ENCODE peak calls at places on chromosomes 3 and 15, in eight cellular contexts. One of them, this sample, is unnamed.

GRCh38 chr15:43912991-43913927 is 86.5 kb downstream of the WDR76 start:
- DNase-seq in uterus: peak; percentile 47
- DNase-seq in sigmoid colon: no peak
- DNase-seq in body of pancreas: no peak
- DNase-seq in tibial nerve: no peak
- DNase-seq in HCT116: peak; percentile 92
- DNase-seq in erythroblast: no peak
- DNase-seq in A549: peak; percentile 43
- DNase-seq in this sample: no peak

GRCh38 chr15:67089218-67090193 is 24.1 kb downstream of the SMAD3 start:
- DNase-seq in uterus: no peak
- DNase-seq in sigmoid colon: no peak
- DNase-seq in body of pancreas: no peak
- DNase-seq in tibial nerve: no peak
- DNase-seq in HCT116: no peak
- DNase-seq in erythroblast: peak; percentile 48
- DNase-seq in A549: peak; percentile 76
- DNase-seq in this sample: peak; percentile 56

GRCh38 chr3:121956363-121956762 is 62.2 kb downstream of the SLC15A2 start:
- DNase-seq in uterus: no peak
- DNase-seq in sigmoid colon: no peak
- DNase-seq in body of pancreas: no peak
- DNase-seq in tibial nerve: no peak
- DNase-seq in HCT116: no peak
- DNase-seq in erythroblast: no peak
- DNase-seq in A549: no peak
- DNase-seq in this sample: no peak

GRCh38 chr15:83871808-83872559 is 218.1 kb downstream of the ADAMTSL3 start:
- DNase-seq in uterus: no peak
- DNase-seq in sigmoid colon: no peak
- DNase-seq in body of pancreas: peak; percentile 22
- DNase-seq in tibial nerve: no peak
- DNase-seq in HCT116: no peak
- DNase-seq in erythroblast: peak; percentile 2
- DNase-seq in A549: no peak
- DNase-seq in this sample: peak; percentile 9

GRCh38 chr15:90159213-90159612 is 41.9 kb upstream of the SEMA4B start:
- DNase-seq in uterus: no peak
- DNase-seq in sigmoid colon: no peak
- DNase-seq in body of pancreas: no peak
- DNase-seq in tibial nerve: no peak
- DNase-seq in HCT116: no peak
- DNase-seq in erythroblast: no peak
- DNase-seq in A549: no peak
- DNase-seq in this sample: no peak

GRCh38 chr15:70142322-70143191 is 44.8 kb upstream of the TLE3 start:
- DNase-seq in uterus: peak; percentile 48
- DNase-seq in sigmoid colon: no peak
- DNase-seq in body of pancreas: no peak
- DNase-seq in tibial nerve: no peak
- DNase-seq in HCT116: no peak
- DNase-seq in erythroblast: no peak
- DNase-seq in A549: no peak
- DNase-seq in this sample: peak; percentile 89

GRCh38 chr3:39808467-39809180 is 785 bp upstream of the MYRIP start:
- DNase-seq in uterus: no peak
- DNase-seq in sigmoid colon: no peak
- DNase-seq in body of pancreas: peak; percentile 38
- DNase-seq in tibial nerve: no peak
- DNase-seq in HCT116: no peak
- DNase-seq in erythroblast: peak; percentile 34
- DNase-seq in A549: no peak
- DNase-seq in this sample: no peak

GRCh38 chr3:29718661-29719065 is 437.8 kb downstream of the RBMS3 start:
- DNase-seq in uterus: no peak
- DNase-seq in sigmoid colon: no peak
- DNase-seq in body of pancreas: no peak
- DNase-seq in tibial nerve: no peak
- DNase-seq in HCT116: no peak
- DNase-seq in erythroblast: no peak
- DNase-seq in A549: no peak
- DNase-seq in this sample: no peak

GRCh38 chr3:60086811-60087210 is 1037.0 kb upstream of the CFAP20DC start:
- DNase-seq in uterus: no peak
- DNase-seq in sigmoid colon: no peak
- DNase-seq in body of pancreas: no peak
- DNase-seq in tibial nerve: no peak
- DNase-seq in HCT116: peak; percentile 32
- DNase-seq in erythroblast: peak; percentile 6
- DNase-seq in A549: no peak
- DNase-seq in this sample: peak; percentile 55

GRCh38 chr3:24451461-24452099 is 43.1 kb downstream of the THRB start:
- DNase-seq in uterus: no peak
- DNase-seq in sigmoid colon: no peak
- DNase-seq in body of pancreas: no peak
- DNase-seq in tibial nerve: no peak
- DNase-seq in HCT116: no peak
- DNase-seq in erythroblast: no peak
- DNase-seq in A549: no peak
- DNase-seq in this sample: no peak

GRCh38 chr3:146817705-146818104 is 212.6 kb upstream of the PLSCR5 start:
- DNase-seq in uterus: no peak
- DNase-seq in sigmoid colon: no peak
- DNase-seq in body of pancreas: no peak
- DNase-seq in tibial nerve: no peak
- DNase-seq in HCT116: peak; percentile 26
- DNase-seq in erythroblast: peak; percentile 5
- DNase-seq in A549: no peak
- DNase-seq in this sample: peak; percentile 4

DNA sequence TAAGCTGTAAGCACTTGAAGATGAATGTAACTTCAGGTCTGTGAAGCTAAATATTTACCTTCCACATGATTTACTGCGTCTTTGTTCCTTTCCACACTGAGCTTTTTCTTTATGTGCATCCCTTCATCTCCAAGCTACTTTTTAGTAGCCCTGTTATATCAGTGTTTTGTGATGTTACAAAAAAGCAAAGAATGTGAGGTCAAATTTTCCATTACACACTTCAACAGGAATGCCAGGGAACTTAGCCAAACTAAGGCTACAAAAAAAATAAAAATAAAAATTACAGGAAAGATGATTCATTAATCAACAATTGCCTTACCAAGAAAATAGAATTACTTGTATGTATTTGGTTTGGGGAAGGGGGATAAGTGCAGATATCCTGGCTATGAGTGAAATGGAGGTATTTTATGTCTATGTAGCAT is 73.0 kb downstream of the FILIP1L start:
- DNase-seq in uterus: no peak
- DNase-seq in sigmoid colon: no peak
- DNase-seq in body of pancreas: no peak
- DNase-seq in tibial nerve: no peak
- DNase-seq in HCT116: peak; percentile 8
- DNase-seq in erythroblast: no peak
- DNase-seq in A549: no peak
- DNase-seq in this sample: no peak
- TF ChIP-seq POLR2A in uterus: peak; percentile 5
- TF ChIP-seq POLR2A in sigmoid colon: no peak
- TF ChIP-seq POLR2A in body of pancreas: peak; percentile 34
- TF ChIP-seq POLR2A in tibial nerve: no peak
- TF ChIP-seq POLR2A in HCT116: no peak
- TF ChIP-seq POLR2A in erythroblast: no peak
- TF ChIP-seq POLR2A in A549: no peak
- TF ChIP-seq POLR2A in this sample: no peak

DNA sequence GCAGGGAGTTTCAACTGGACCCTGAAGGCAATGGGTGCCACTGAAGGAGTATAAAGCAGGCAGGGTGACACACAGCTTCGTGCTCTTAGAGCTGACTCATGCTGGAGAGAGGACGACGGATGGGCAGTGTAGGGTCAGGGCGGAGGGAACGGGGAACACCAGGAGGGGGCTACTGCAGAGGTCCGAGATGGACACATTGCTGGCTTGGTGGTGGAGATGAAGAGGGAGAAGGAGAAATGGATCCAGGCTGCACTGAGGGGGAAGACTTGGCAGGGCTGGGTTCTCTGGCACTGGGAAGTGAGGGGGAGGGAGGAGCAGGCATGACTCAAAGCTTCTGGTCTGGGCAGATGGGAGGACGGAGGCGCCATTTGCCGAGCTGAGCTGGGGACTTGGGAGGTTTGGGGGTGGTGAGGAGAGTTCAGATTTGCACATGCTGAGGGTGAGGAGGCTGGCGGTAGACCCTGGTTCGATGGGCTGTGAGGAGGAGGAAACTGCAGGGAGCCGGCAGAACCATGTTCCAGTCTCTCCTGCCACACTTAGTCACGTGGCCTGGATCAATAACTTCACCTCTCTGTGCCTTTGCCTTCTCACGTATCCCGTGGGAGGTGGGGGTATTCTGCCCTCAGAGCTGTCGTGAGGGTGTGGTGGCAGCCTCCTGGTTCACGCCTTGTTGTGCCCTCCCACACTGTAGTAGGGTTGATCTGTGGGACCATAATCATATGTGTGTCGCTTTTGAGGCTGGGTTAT is 4.6 kb upstream of the KCTD6 start:
- DNase-seq in uterus: peak; percentile 31
- DNase-seq in sigmoid colon: no peak
- DNase-seq in body of pancreas: peak; percentile 34
- DNase-seq in tibial nerve: no peak
- DNase-seq in HCT116: peak; percentile 22
- DNase-seq in erythroblast: peak; percentile 46
- DNase-seq in A549: no peak
- DNase-seq in this sample: peak; percentile 51
- TF ChIP-seq POLR2A in uterus: no peak
- TF ChIP-seq POLR2A in sigmoid colon: no peak
- TF ChIP-seq POLR2A in body of pancreas: no peak
- TF ChIP-seq POLR2A in tibial nerve: no peak
- TF ChIP-seq POLR2A in HCT116: no peak
- TF ChIP-seq POLR2A in erythroblast: no peak
- TF ChIP-seq POLR2A in A549: no peak
- TF ChIP-seq POLR2A in this sample: no peak

GRCh38 chr3:66215106-66215505 is 5.7 kb upstream of the SLC25A26 start:
- DNase-seq in uterus: no peak
- DNase-seq in sigmoid colon: no peak
- DNase-seq in body of pancreas: no peak
- DNase-seq in tibial nerve: no peak
- DNase-seq in HCT116: no peak
- DNase-seq in erythroblast: no peak
- DNase-seq in A549: no peak
- DNase-seq in this sample: no peak

GRCh38 chr3:66220066-66220465 is 735 bp upstream of the SLC25A26 start:
- DNase-seq in uterus: no peak
- DNase-seq in sigmoid colon: no peak
- DNase-seq in body of pancreas: no peak
- DNase-seq in tibial nerve: no peak
- DNase-seq in HCT116: no peak
- DNase-seq in erythroblast: peak; percentile 29
- DNase-seq in A549: no peak
- DNase-seq in this sample: peak; percentile 2

GRCh38 chr3:66224220-66224619 is 3.4 kb downstream of the SLC25A26 start:
- DNase-seq in uterus: no peak
- DNase-seq in sigmoid colon: no peak
- DNase-seq in body of pancreas: no peak
- DNase-seq in tibial nerve: no peak
- DNase-seq in HCT116: no peak
- DNase-seq in erythroblast: no peak
- DNase-seq in A549: no peak
- DNase-seq in this sample: no peak

DNA sequence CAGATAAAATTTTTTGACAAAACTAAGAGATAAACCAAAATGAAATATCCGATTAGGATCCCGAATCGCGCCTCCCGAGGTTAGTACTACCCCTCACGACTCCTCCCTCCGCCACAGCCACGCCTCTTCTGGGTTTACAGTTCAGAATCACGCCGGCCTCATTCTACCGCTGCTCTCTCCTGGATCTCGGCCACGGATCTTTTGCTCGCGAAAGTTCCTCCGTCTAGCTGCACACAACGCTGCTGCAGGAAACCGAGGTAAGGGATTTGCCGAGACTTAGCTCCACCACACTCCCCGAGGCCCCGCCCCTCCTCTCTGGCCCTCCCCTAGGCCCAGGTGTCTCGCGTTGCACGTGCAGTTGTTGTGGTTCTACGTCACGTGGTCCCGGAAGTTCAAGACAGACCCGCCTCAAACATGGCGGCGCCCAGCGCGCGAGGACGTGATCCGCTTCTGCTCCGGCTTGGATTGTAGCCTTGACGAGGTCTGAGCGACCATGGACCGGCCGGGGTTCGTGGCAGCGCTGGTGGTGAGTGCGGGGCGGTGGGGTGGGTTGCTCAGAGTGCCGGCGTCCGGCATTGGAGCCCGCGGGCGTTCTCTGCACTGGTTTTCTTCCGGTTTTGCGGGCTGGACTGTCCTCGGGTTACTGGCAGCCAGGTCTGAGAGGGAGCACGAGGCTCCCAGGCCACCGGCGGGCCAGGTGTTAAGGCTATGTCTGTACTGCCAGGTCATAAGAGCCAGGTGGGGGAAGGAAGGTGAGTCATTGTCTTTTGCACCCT is at the start of gene SLC25A26:
- DNase-seq in uterus: peak; percentile 96
- DNase-seq in sigmoid colon: peak; percentile 98
- DNase-seq in body of pancreas: peak; percentile 96
- DNase-seq in tibial nerve: peak; percentile 89
- DNase-seq in HCT116: peak; percentile 95
- DNase-seq in erythroblast: peak; percentile 94
- DNase-seq in A549: peak; percentile 86
- DNase-seq in this sample: peak; percentile 95
- TF ChIP-seq POLR2A in uterus: no peak
- TF ChIP-seq POLR2A in sigmoid colon: peak; percentile 13
- TF ChIP-seq POLR2A in body of pancreas: peak; percentile 92
- TF ChIP-seq POLR2A in tibial nerve: peak; percentile 36
- TF ChIP-seq POLR2A in HCT116: peak; percentile 25
- TF ChIP-seq POLR2A in erythroblast: peak; percentile 66
- TF ChIP-seq POLR2A in A549: peak; percentile 58
- TF ChIP-seq POLR2A in this sample: peak; percentile 59

GRCh38 chr15:39582286-39582976 is 1.6 kb downstream of the THBS1 start:
- DNase-seq in uterus: peak; percentile 64
- DNase-seq in sigmoid colon: peak; percentile 86
- DNase-seq in body of pancreas: no peak
- DNase-seq in tibial nerve: no peak
- DNase-seq in HCT116: no peak
- DNase-seq in erythroblast: no peak
- DNase-seq in A549: no peak
- DNase-seq in this sample: no peak

GRCh38 chr15:39579487-39580116 is 1.3 kb upstream of the THBS1 start:
- DNase-seq in uterus: peak; percentile 79
- DNase-seq in sigmoid colon: peak; percentile 91
- DNase-seq in body of pancreas: peak; percentile 50
- DNase-seq in tibial nerve: peak; percentile 48
- DNase-seq in HCT116: peak; percentile 67
- DNase-seq in erythroblast: no peak
- DNase-seq in A549: peak; percentile 62
- DNase-seq in this sample: no peak

GRCh38 chr15:39581501-39582285 is 814 bp downstream of the THBS1 start:
- DNase-seq in uterus: peak; percentile 70
- DNase-seq in sigmoid colon: peak; percentile 88
- DNase-seq in body of pancreas: peak; percentile 72
- DNase-seq in tibial nerve: peak; percentile 48
- DNase-seq in HCT116: no peak
- DNase-seq in erythroblast: no peak
- DNase-seq in A549: peak; percentile 52
- DNase-seq in this sample: peak; percentile 31

GRCh38 chr15:39580117-39580629 is 706 bp upstream of the THBS1 start:
- DNase-seq in uterus: peak; percentile 96
- DNase-seq in sigmoid colon: peak; percentile 97
- DNase-seq in body of pancreas: peak; percentile 92
- DNase-seq in tibial nerve: peak; percentile 98
- DNase-seq in HCT116: peak; percentile 63
- DNase-seq in erythroblast: peak; percentile 85
- DNase-seq in A549: peak; percentile 54
- DNase-seq in this sample: peak; percentile 86

GRCh38 chr15:39580630-39581500 is at the start of gene THBS1:
- DNase-seq in uterus: peak; percentile 95
- DNase-seq in sigmoid colon: peak; percentile 97
- DNase-seq in body of pancreas: peak; percentile 70
- DNase-seq in tibial nerve: peak; percentile 86
- DNase-seq in HCT116: no peak
- DNase-seq in erythroblast: peak; percentile 38
- DNase-seq in A549: peak; percentile 57
- DNase-seq in this sample: peak; percentile 49
- TF ChIP-seq POLR2A in uterus: peak; percentile 82
- TF ChIP-seq POLR2A in sigmoid colon: peak; percentile 89
- TF ChIP-seq POLR2A in body of pancreas: peak; percentile 92
- TF ChIP-seq POLR2A in tibial nerve: peak; percentile 91
- TF ChIP-seq POLR2A in HCT116: no peak
- TF ChIP-seq POLR2A in erythroblast: no peak
- TF ChIP-seq POLR2A in A549: peak; percentile 98
- TF ChIP-seq POLR2A in this sample: no peak

This sample was measured in NB4.